ENCODE peak calls at places on chromosomes 4 and X, in nine cellular contexts. R is breast epithelium; G is colonic mucosa; Q is right lobe of liver; X is MM.1S; F is lung; T is GM23248; Z is CD8-positive, alpha-beta memory T cell; K is esophagus squamous epithelium. A is an unnamed sample.

GRCh38 chr4:60039908-60040307 is 1160.2 kb upstream of the ADGRL3 start:
- DNase-seq in Q (no peak), R (no peak), T (no peak), F (no peak), X (no peak), Z (no peak), K (no peak), G (no peak), A (no peak)

GRCh38 chrX:104913348-104913747 is 307.1 kb downstream of the TEX13A start:
- DNase-seq in R (no peak), Q (no peak), T (peak), K (no peak), Z (no peak), X (peak), G (no peak), F (no peak), A (no peak)

GRCh38 chr4:17647176-17647806 is 32.9 kb downstream of the MED28 start:
- DNase-seq in K (no peak), F (no peak), T (no peak), X (no peak), Z (no peak), Q (no peak), R (no peak), G (no peak), A (no peak)

GRCh38 chr4:108596389-108596788 is 24.0 kb upstream of the RPL34 start:
- DNase-seq in K (no peak), F (no peak), Z (no peak), Q (no peak), G (no peak), R (no peak), X (no peak), T (no peak), A (no peak)

GRCh38 chr4:154503598-154503997 is 12.0 kb upstream of the DCHS2 start:
- DNase-seq in T (peak), R (no peak), F (no peak), Q (no peak), G (no peak), K (no peak), Z (no peak), X (peak), A (no peak)

GRCh38 chr4:85725727-85726170 is 250.8 kb downstream of the ARHGAP24 start:
- DNase-seq in K (no peak), R (no peak), Z (no peak), Q (peak), X (peak), G (no peak), T (peak), F (peak), A (no peak)

GRCh38 chr4:168514249-168514852 is 17.5 kb downstream of the PALLD start:
- DNase-seq in F (no peak), G (no peak), Z (no peak), Q (no peak), T (peak), R (no peak), K (no peak), X (peak), A (peak)

GRCh38 chrX:40521868-40522450 is 58.8 kb upstream of the ATP6AP2 start:
- DNase-seq in F (no peak), T (no peak), G (no peak), R (no peak), Q (peak), Z (no peak), K (no peak), X (no peak), A (no peak)

DNA sequence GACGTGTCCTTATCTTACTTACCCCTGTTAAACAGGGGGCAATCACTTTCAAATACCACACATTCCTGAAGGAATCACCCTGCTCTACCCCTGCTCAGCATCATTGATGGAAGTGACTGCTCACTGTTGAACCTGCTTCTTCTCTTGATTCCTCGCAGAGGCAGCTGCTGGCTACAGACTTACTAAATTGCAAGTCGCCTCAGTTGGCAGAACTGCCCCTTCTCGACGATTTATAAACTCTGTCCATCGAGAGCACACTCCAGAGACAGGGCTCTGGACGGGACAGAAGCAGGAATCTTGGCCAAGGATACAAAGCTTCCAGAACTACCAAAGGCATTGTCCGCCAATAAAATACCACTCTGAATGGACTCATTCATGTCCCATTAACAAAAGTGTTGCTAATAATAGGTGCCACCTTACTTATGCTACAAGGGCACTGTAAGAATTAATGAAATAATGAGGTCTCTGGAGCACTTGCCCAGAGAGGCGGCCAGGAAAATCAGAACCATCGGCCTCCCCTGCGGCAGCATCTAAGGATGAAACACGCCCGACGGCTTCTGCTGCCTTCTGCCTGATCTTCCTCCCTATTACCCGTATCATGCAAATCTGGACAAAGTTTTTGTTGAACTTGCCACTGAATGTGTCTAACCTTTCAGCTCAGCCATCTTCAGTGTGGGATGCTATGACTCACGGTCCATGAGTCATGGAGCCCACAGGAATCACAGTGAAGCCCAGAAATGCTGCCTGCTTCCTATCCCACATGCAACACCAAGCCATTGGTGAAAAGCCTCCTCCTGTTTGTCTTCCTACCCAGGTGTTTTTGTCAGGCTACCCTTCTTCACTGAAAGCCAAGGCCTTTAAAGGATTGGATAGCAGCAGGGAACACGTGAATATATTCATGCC is 164.9 kb downstream of the MAML3 start:
- DNase-seq in F (no peak), K (no peak), R (peak), T (peak), G (no peak), X (no peak), Q (peak), Z (no peak), A (peak)
- H3K27ac ChIP-seq in F (peak), K (peak), R (peak), T (no peak), G (no peak), X (no peak), Q (no peak), Z (no peak), A (no peak)

DNA sequence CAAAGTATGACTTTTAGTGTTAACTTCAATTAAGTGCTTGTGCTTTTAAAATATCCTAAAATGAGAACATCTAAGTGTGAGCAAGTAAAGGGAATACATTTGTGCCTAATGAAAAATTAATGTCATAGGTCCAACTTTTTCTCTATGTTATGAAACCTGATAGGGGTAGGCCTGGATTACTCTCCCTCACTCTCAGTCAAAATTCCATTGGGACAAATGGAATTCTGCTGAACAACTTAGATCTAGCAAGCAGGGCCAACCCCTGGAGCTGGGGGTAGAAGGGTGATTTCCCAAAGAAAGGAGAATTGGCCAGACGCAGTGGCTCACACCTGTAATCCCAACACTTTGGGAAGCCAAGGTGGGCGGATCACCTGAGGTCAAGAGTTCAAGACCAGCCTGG is 67.4 kb downstream of the EDNRA start:
- DNase-seq in F (no peak), R (no peak), K (no peak), G (no peak), Z (no peak), X (no peak), Q (no peak), T (no peak), A (no peak)
- H3K27ac ChIP-seq in F (no peak), R (no peak), K (no peak), G (no peak), Z (no peak), X (no peak), Q (no peak), T (peak), A (peak)

GRCh38 chr4:4693755-4694295 is 152.0 kb upstream of the STX18 start:
- DNase-seq in X (no peak), Q (no peak), G (no peak), Z (no peak), T (no peak), K (no peak), F (no peak), R (no peak), A (no peak)
- H3K27ac ChIP-seq in X (peak), Q (no peak), G (no peak), Z (no peak), T (no peak), K (no peak), F (no peak), R (no peak), A (no peak)

GRCh38 chrX:155957843-155958242 is 39.7 kb upstream of the IL9R start:
- DNase-seq in F (no peak), T (no peak), G (no peak), Z (no peak), X (no peak), Q (no peak), K (no peak), R (no peak), A (no peak)
- H3K27ac ChIP-seq in F (no peak), T (no peak), G (no peak), Z (no peak), X (no peak), Q (no peak), K (no peak), R (no peak), A (no peak)

DNA sequence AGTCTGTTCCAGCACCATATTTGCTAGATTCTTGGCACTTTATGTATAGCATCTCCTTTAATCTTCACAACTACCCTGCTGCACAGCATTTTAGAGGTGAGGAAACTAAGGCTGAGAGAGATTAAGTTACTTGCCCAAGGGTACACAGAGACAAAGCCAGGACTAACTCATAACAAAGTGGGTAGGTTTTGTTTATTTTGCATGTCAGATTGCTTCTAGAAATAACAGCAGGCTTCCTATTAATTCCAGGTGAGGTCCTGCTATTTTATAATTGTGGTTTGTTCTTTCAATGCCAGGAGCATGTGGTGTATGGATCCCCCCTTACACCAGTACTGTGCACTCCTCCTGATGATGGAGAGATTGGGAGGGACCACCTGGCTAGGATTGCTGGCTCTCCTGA is 15.0 kb downstream of the TCEANC start:
- DNase-seq in K (no peak), Z (no peak), Q (no peak), T (no peak), X (no peak), R (no peak), F (no peak), G (no peak), A (no peak)
- H3K27ac ChIP-seq in K (no peak), Z (no peak), Q (no peak), T (no peak), X (no peak), R (peak), F (no peak), G (no peak), A (no peak)

GRCh38 chrX:11557120-11557519 is 108.6 kb downstream of the ARHGAP6 start:
- DNase-seq in K (no peak), Q (no peak), G (no peak), T (peak), X (no peak), Z (no peak), F (no peak), R (no peak), A (no peak)
- H3K27ac ChIP-seq in K (no peak), Q (no peak), G (no peak), T (peak), X (no peak), Z (no peak), F (no peak), R (no peak), A (peak)

GRCh38 chr4:87679449-87680169 is 29.5 kb downstream of the DMP1 start:
- DNase-seq in F (no peak), R (no peak), Z (peak), T (peak), Q (peak), X (peak), K (no peak), G (no peak), A (peak)

GRCh38 chr4:87680271-87680670 is 30.2 kb downstream of the DMP1 start:
- DNase-seq in T (no peak), K (no peak), Z (no peak), Q (no peak), R (no peak), X (no peak), F (no peak), G (no peak), A (no peak)

GRCh38 chr4:87677731-87678130 is 27.7 kb downstream of the DMP1 start:
- DNase-seq in X (peak), Z (no peak), T (no peak), R (peak), Q (no peak), G (no peak), K (no peak), F (no peak), A (no peak)
- H3K27ac ChIP-seq in X (no peak), Z (no peak), T (no peak), R (peak), Q (no peak), G (no peak), K (no peak), F (no peak), A (no peak)

GRCh38 chr4:155954939-155955338 is 1.3 kb upstream of the CTSO start:
- DNase-seq in T (peak), Z (no peak), G (no peak), R (no peak), X (no peak), F (no peak), K (no peak), Q (no peak), A (no peak)
- H3K27ac ChIP-seq in T (no peak), Z (no peak), G (peak), R (no peak), X (no peak), F (no peak), K (no peak), Q (peak), A (no peak)

A was measured in SJSA1.